ENCODE peak calls at places on chromosomes 6 and 20, in four cellular contexts. G is ovary, J is fibroblast of mammary gland, A is endodermal cell. X is an unnamed sample.

GRCh38 chr6:26156850-26157149 is 69.6 kb downstream of the HFE start:
- DNase-seq in J (no peak), G (no peak), A (no peak), X (no peak)

GRCh38 chr6:42923656-42924055 is 5.6 kb upstream of the CNPY3 start:
- DNase-seq in G (no peak), J (peak; percentile 19), A (no peak), X (peak; percentile 38)

GRCh38 chr6:153090241-153090930 is 40.7 kb downstream of the RGS17 start:
- DNase-seq in G (no peak), J (peak; percentile 94), A (no peak), X (no peak)

GRCh38 chr6:39204646-39205244 is 24.5 kb downstream of the KCNK5 start:
- DNase-seq in G (no peak), J (no peak), A (peak; percentile 86), X (peak; percentile 94)

GRCh38 chr6:15501806-15502450 is 160.9 kb downstream of the DTNBP1 start:
- DNase-seq in G (peak; percentile 71), A (no peak), J (peak; percentile 60), X (peak; percentile 36)

GRCh38 chr20:21047981-21048380 is 58.2 kb downstream of the LINC00237 start:
- DNase-seq in J (no peak), G (no peak), A (no peak), X (no peak)

GRCh38 chr6:22221630-22222029 is 75.2 kb downstream of the PRL start:
- DNase-seq in A (peak; percentile 59), G (no peak), J (no peak), X (peak; percentile 22)

GRCh38 chr6:32255212-32256153 is 31.6 kb upstream of the NOTCH4 start:
- DNase-seq in J (peak; percentile 93), G (peak; percentile 84), A (peak; percentile 92), X (peak; percentile 86)

GRCh38 chr6:111589366-111589765 is 16.3 kb downstream of the TRAF3IP2 start:
- DNase-seq in G (peak; percentile 41), J (peak; percentile 96), A (no peak), X (no peak)

GRCh38 chr6:12578751-12579150 is 137.8 kb upstream of the PHACTR1 start:
- DNase-seq in A (no peak), G (no peak), J (peak; percentile 51), X (no peak)

GRCh38 chr20:49483706-49484101 is 1.2 kb upstream of the KCNB1 start:
- DNase-seq in A (peak; percentile 76), G (no peak), J (no peak), X (no peak)

X was measured in H7.